ENCODE peak calls at places on chromosome 13, in five cellular contexts. E is WERI-Rb-1, W is chondrocyte, J is lower leg skin, N is GM10248. X is an unnamed sample.

GRCh38 chr13:48749699-48750473 is 96.2 kb downstream of the CYSLTR2 start:
- DNase-seq in E (no peak), W (no peak), J (peak), N (peak), X (peak)

GRCh38 chr13:111216166-111216960 is 101.3 kb downstream of the ARHGEF7 start:
- DNase-seq in E (peak), W (no peak), J (no peak), N (peak), X (peak)

GRCh38 chr13:89966524-89966923 is 1381.0 kb upstream of the MIR17HG start:
- DNase-seq in E (no peak), W (no peak), J (no peak), N (no peak), X (no peak)

GRCh38 chr13:28347456-28348371 is 147.2 kb downstream of the FLT1 start:
- DNase-seq in E (peak), W (no peak), J (no peak), N (no peak), X (no peak)

GRCh38 chr13:46607768-46608553 is 55.0 kb downstream of the LRCH1 start:
- DNase-seq in E (no peak), W (no peak), J (no peak), N (no peak), X (no peak)

GRCh38 chr13:91369432-91369831 is 21.9 kb downstream of the MIR17HG start:
- DNase-seq in E (no peak), W (no peak), J (no peak), N (no peak), X (no peak)

GRCh38 chr13:101757446-101758039 is 305.1 kb downstream of the ITGBL1 start:
- DNase-seq in E (no peak), W (no peak), J (no peak), N (peak), X (no peak)

GRCh38 chr13:27617801-27618411 is 2.4 kb downstream of the LNX2 start:
- DNase-seq in E (no peak), W (no peak), J (no peak), N (no peak), X (no peak)

GRCh38 chr13:42964681-42965305 is 27.2 kb downstream of the EPSTI1 start:
- DNase-seq in E (no peak), W (no peak), J (no peak), N (no peak), X (no peak)

GRCh38 chr13:93859666-93860065 is 619.8 kb downstream of the DCT start:
- DNase-seq in E (no peak), W (no peak), J (no peak), N (no peak), X (no peak)

GRCh38 chr13:51607165-51607564 is 22.9 kb downstream of the WDFY2 start:
- DNase-seq in E (no peak), W (no peak), J (no peak), N (no peak), X (no peak)

GRCh38 chr13:49456156-49456555 is 12.1 kb downstream of the SETDB2 start:
- DNase-seq in E (no peak), W (no peak), J (no peak), N (no peak), X (no peak)

GRCh38 chr13:46668302-46668720 is 115.3 kb downstream of the LRCH1 start:
- DNase-seq in E (no peak), W (no peak), J (peak), N (no peak), X (no peak)

GRCh38 chr13:110957181-110957884 is 42.5 kb upstream of the ANKRD10 start:
- DNase-seq in E (no peak), W (no peak), J (no peak), N (no peak), X (no peak)

GRCh38 chr13:112904436-112904960 is 64.5 kb upstream of the MCF2L start:
- DNase-seq in E (peak), W (no peak), J (no peak), N (no peak), X (no peak)

GRCh38 chr13:113860579-113861432 is 3.1 kb downstream of the GAS6 start:
- DNase-seq in E (peak), W (no peak), J (no peak), N (no peak), X (no peak)

GRCh38 chr13:32246468-32246867 is 68.7 kb downstream of the ZAR1L start:
- DNase-seq in E (peak), W (no peak), J (peak), N (peak), X (peak)

GRCh38 chr13:38308736-38309135 is 40.9 kb upstream of the UFM1 start:
- DNase-seq in E (no peak), W (no peak), J (no peak), N (no peak), X (no peak)

GRCh38 chr13:25902946-25903345 is 148.9 kb downstream of the SHISA2 start:
- DNase-seq in E (no peak), W (no peak), J (no peak), N (peak), X (no peak)

GRCh38 chr13:27137759-27138158 is 33.9 kb downstream of the USP12 start:
- DNase-seq in E (no peak), W (no peak), J (no peak), N (no peak), X (peak)

GRCh38 chr13:51825165-51825592 is 19.8 kb downstream of the TMEM272 start:
- DNase-seq in E (no peak), W (no peak), J (no peak), N (no peak), X (no peak)

GRCh38 chr13:75603038-75603437 is 33.1 kb upstream of the LMO7 start:
- DNase-seq in E (no peak), W (no peak), J (no peak), N (no peak), X (no peak)

GRCh38 chr13:44050450-44051063 is 170.9 kb downstream of the LACC1 start:
- DNase-seq in E (no peak), W (no peak), J (no peak), N (peak), X (no peak)

GRCh38 chr13:22839554-22840286 is 341.1 kb upstream of the SGCG start:
- DNase-seq in E (no peak), W (no peak), J (no peak), N (no peak), X (no peak)

GRCh38 chr13:73000027-73000674 is 58.7 kb upstream of the KLF5 start:
- DNase-seq in E (no peak), W (no peak), J (no peak), N (peak), X (no peak)

GRCh38 chr13:31807090-31807541 is 67.8 kb downstream of the RXFP2 start:
- DNase-seq in E (no peak), W (no peak), J (no peak), N (no peak), X (peak)

GRCh38 chr13:100594731-100595130 is 6.1 kb upstream of the GGACT start:
- DNase-seq in E (peak), W (no peak), J (no peak), N (no peak), X (peak)

GRCh38 chr13:21884299-21884878 is 213.5 kb downstream of the FGF9 start:
- DNase-seq in E (no peak), W (no peak), J (no peak), N (no peak), X (no peak)

GRCh38 chr13:99871249-99871898 is 100.2 kb downstream of the ZIC5 start:
- DNase-seq in E (no peak), W (no peak), J (no peak), N (no peak), X (no peak)

GRCh38 chr13:74465279-74465678 is 331.1 kb upstream of the KLF12 start:
- DNase-seq in E (no peak), W (no peak), J (no peak), N (no peak), X (peak)

GRCh38 chr13:110965038-110965754 is 50.3 kb upstream of the ANKRD10 start:
- DNase-seq in E (no peak), W (no peak), J (no peak), N (no peak), X (no peak)

GRCh38 chr13:102773441-102774209 is at the start of gene TEX30:
- DNase-seq in E (no peak), W (no peak), J (peak), N (peak), X (peak)
- TF ChIP-seq CTCF in E (no peak), W (peak), J (no peak), N (no peak), X (no peak)

DNA sequence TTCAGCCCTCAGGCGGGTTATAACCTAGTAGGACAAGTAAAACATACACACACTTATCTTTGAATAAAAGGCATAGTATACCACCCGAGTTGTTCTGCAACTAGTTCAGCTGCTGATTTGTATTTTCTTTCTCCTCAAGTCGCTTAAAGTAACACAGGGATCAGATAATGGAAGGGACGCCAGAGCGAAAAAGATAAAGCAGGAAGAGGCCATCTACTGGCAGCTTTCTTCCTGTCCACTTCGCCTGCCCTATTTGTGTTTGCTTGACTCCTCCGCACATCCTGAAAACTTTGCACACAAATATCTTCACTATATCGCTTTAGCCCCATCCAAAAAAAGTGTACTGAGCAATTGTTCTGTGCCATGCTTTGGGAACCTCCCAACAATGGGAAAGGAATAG is 238.0 kb upstream of the SOX21 start:
- DNase-seq in E (peak), W (no peak), J (no peak), N (no peak), X (no peak)
- TF ChIP-seq CTCF in E (peak), W (peak), J (no peak), N (no peak), X (no peak)

GRCh38 chr13:105538346-105538745 is 997.1 kb downstream of the EFNB2 start:
- DNase-seq in E (no peak), W (no peak), J (no peak), N (no peak), X (no peak)

GRCh38 chr13:105541565-105541964 is 993.9 kb downstream of the EFNB2 start:
- DNase-seq in E (no peak), W (no peak), J (no peak), N (no peak), X (no peak)

DNA sequence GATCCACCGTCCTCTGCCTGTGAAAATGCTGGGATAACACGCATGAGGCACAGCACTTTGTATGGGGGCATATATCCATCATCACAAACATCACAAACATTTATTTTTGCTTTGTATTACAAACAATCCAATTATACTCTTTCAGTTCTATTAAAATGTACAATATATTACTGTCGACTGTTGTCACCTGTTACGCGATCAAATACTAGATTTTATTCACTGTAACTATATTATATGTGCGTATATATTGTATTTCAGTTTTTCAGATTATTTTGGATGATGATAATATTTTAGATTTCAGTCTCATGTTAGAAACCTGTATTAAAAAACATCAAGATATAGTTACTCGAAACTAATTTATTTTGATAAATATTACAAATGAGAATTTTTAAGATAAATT is 998.3 kb downstream of the EFNB2 start:
- DNase-seq in E (no peak), W (no peak), J (no peak), N (no peak), X (no peak)
- TF ChIP-seq CTCF in E (no peak), W (no peak), J (no peak), N (no peak), X (no peak)

DNA sequence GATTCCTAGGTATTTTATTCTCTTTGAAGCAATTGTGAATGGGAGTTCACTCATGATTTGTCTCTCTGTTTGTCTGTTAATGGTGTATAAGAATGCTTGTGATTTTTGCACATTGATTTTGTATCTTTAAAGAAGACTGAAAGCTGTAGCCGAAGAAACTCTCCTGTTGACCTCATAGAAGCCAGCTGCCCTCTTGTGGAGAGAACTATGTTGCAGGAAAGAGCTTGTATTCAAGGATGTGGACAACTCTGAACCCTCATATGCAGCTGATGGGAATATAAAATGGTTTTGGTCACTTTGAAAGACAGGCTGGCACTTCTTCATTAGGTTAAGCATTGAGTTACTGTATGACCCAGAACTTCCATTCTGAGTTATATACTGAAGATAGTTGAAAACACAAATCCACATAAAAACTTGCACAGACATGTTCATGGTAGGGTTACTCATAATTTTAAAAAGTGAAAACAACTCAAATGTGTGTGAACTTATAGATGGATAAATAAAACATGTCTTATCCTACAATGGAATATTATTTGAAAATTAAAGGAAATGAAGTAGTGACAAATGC is 65.8 kb upstream of the SLITRK6 start:
- DNase-seq in E (peak), W (no peak), J (no peak), N (no peak), X (no peak)
- TF ChIP-seq CTCF in E (peak), W (peak), J (no peak), N (no peak), X (peak)

GRCh38 chr13:80361883-80362327 is 21.0 kb upstream of the SPRY2 start:
- DNase-seq in E (peak), W (no peak), J (no peak), N (peak), X (no peak)
- TF ChIP-seq CTCF in E (peak), W (peak), J (no peak), N (peak), X (no peak)

DNA sequence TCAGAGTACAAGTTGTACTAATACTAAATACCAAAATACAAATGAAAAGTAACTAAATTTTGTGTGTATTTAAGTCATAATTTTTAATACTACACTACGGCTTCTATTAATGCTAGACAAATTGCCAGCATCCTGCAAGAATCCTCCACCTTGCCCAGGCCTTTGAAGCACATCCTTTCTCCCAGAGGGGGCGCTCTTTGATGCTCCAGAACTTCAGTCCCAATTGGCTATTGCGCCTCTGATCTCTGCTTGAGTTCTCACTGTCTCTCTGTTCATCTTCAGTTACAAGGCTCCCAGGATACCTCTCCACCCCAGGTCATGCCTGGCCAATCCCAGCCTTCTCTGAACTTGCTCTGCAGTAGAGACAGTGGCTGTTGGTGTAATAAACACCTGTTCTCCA is 141.0 kb downstream of the DCLK1 start:
- DNase-seq in E (no peak), W (no peak), J (no peak), N (no peak), X (no peak)
- TF ChIP-seq CTCF in E (peak), W (peak), J (no peak), N (no peak), X (no peak)

GRCh38 chr13:56864451-56864850 is 276.3 kb upstream of the PRR20A start:
- DNase-seq in E (no peak), W (no peak), J (no peak), N (no peak), X (no peak)

DNA sequence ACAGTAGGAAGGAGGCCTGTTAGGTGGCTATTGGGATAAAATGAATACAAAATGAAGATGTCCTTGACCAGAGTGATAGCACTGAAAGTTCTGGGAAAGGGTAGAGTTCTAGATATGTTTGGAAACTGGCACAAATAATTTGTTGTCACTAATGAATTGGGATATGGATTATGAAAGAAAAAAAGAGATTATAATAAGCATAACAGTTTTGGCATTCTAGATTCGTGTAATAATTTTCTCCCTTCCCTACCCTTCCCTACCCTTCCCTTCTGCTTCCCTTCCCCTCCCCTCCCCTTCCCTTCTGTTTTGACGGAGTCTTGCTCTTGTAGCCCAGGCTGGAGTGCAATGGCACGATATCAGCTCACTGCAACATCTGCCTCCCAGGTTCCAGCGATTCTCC is 271.0 kb upstream of the PRR20A start:
- DNase-seq in E (no peak), W (no peak), J (no peak), N (no peak), X (no peak)
- TF ChIP-seq CTCF in E (no peak), W (no peak), J (no peak), N (no peak), X (no peak)

DNA sequence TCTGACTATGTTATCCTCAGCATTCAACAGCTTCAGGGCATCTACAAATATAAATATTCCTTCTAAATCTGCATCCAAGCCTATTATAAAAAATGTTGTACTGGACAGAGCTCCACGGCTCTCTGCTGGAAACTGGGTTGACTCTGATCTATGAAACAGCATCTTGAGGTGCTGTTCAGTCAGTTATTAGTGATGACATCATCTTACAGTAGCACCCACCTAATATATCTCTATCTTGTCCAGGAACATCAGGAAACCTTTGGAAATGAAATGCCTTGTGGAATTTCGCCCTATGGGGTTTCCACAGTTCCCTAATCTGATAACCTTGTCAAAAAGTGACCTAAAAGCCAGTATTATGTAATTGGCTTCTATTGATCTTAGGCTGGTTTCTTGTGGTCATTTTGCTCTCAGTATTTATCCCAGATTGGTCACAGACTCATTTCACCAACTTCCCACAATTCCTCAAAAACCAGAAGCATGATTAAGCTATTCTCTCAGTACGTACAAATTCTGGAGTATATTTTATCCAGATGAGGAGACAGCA is 32.9 kb downstream of the ERICH6B start:
- DNase-seq in E (no peak), W (no peak), J (no peak), N (no peak), X (no peak)
- TF ChIP-seq CTCF in E (no peak), W (no peak), J (no peak), N (no peak), X (no peak)

GRCh38 chr13:109764474-109765292 is 21.7 kb downstream of the IRS2 start:
- DNase-seq in E (peak), W (no peak), J (no peak), N (no peak), X (peak)
- TF ChIP-seq CTCF in E (peak), W (peak), J (no peak), N (no peak), X (no peak)